ENCODE peak calls at places on chromosomes 3 and 15, in six cellular contexts. A is endodermal cell, Y is progenitor cell of endocrine pancreas, S is aorta, C is occipital lobe, B is IMR-90. Q is an unnamed sample.

GRCh38 chr3:12120374-12121140 is 38.2 kb downstream of the TIMP4 start:
- DNase-seq in A (no peak), Y (no peak), S (no peak), C (no peak), B (no peak), Q (no peak)

GRCh38 chr3:118505784-118506183 is 528.9 kb downstream of the IGSF11 start:
- DNase-seq in A (no peak), Y (no peak), S (no peak), C (no peak), B (no peak), Q (no peak)

GRCh38 chr15:65306551-65306950 is 2.1 kb downstream of the RNU5B-1 start:
- DNase-seq in A (no peak), Y (no peak), S (no peak), C (no peak), B (no peak), Q (no peak)

GRCh38 chr15:67784057-67784781 is 41.1 kb upstream of the SKOR1 start:
- DNase-seq in A (no peak), Y (no peak), S (no peak), C (no peak), B (no peak), Q (no peak)

GRCh38 chr3:117059054-117059989 is 349.7 kb downstream of the TUSC7 start:
- DNase-seq in A (no peak), Y (no peak), S (no peak), C (no peak), B (peak), Q (no peak)

GRCh38 chr3:139267300-139268246 is 76.2 kb upstream of the MRPS22 start:
- DNase-seq in A (peak), Y (no peak), S (no peak), C (no peak), B (no peak), Q (no peak)

GRCh38 chr3:180018588-180018987 is 18.1 kb downstream of the PEX5L start:
- DNase-seq in A (peak), Y (no peak), S (no peak), C (peak), B (no peak), Q (peak)

GRCh38 chr3:13277130-13277783 is 142.9 kb downstream of the NUP210 start:
- DNase-seq in A (no peak), Y (no peak), S (peak), C (peak), B (no peak), Q (no peak)

GRCh38 chr3:113245775-113246174 is 34.4 kb downstream of the BOC start:
- DNase-seq in A (no peak), Y (no peak), S (no peak), C (no peak), B (peak), Q (no peak)

GRCh38 chr3:54510506-54510905 is 388.2 kb downstream of the CACNA2D3 start:
- DNase-seq in A (no peak), Y (no peak), S (no peak), C (no peak), B (no peak), Q (no peak)

GRCh38 chr3:70980646-70981031 is 602.9 kb downstream of the FOXP1 start:
- DNase-seq in A (no peak), Y (no peak), S (no peak), C (no peak), B (peak), Q (no peak)

Q was measured in head of caudate nucleus.